ENCODE peak calls at places on chromosome 17, in six cellular contexts. C is K562, H is mesenchymal stem cell, U is adipocyte, J is fibroblast of lung, W is HCT116. P is an unnamed sample.

GRCh38 chr17:9274119-9274445 is 252.8 kb downstream of the NTN1 start:
- DNase-seq in J (no peak), W (no peak), H (no peak), C (no peak), U (no peak), P (peak)

GRCh38 chr17:17050346-17051345 is 8.4 kb downstream of the MPRIP start:
- DNase-seq in H (no peak), U (no peak), J (no peak), W (no peak), C (no peak), P (peak)

GRCh38 chr17:61253937-61254677 is 145.5 kb upstream of the TBX2 start:
- DNase-seq in J (no peak), U (no peak), C (no peak), W (no peak), H (no peak), P (peak)

GRCh38 chr17:65586899-65587298 is 25.5 kb upstream of the AXIN2 start:
- DNase-seq in W (no peak), C (no peak), J (no peak), U (no peak), H (no peak), P (no peak)

GRCh38 chr17:31492880-31493655 is 101.6 kb downstream of the RAB11FIP4 start:
- DNase-seq in H (no peak), J (no peak), W (no peak), U (no peak), C (peak), P (no peak)

GRCh38 chr17:43784068-43784467 is 3.8 kb downstream of the CFAP97D1 start:
- DNase-seq in W (no peak), C (no peak), H (peak), U (no peak), J (no peak), P (no peak)

GRCh38 chr17:5788266-5788900 is 204.1 kb upstream of the NLRP1 start:
- DNase-seq in U (no peak), W (no peak), H (peak), C (no peak), J (no peak), P (peak)

GRCh38 chr17:20010099-20010863 is 1.1 kb downstream of the SPECC1 start:
- DNase-seq in J (peak), W (peak), C (peak), H (peak), U (peak), P (peak)

GRCh38 chr17:77706938-77707337 is 251.6 kb upstream of the TNRC6C start:
- DNase-seq in H (no peak), W (no peak), J (no peak), U (no peak), C (no peak), P (peak)

GRCh38 chr17:8221663-8222379 is 11.4 kb upstream of the AURKB start:
- DNase-seq in W (no peak), J (peak), C (peak), H (peak), U (peak), P (peak)

GRCh38 chr17:79850571-79851460 is 11.6 kb upstream of the CBX4 start:
- DNase-seq in C (peak), W (peak), U (peak), J (peak), H (peak), P (peak)

GRCh38 chr17:7579001-7579838 is at the start of gene CD68:
- DNase-seq in W (peak), C (peak), J (peak), U (peak), H (peak), P (peak)

GRCh38 chr17:45722161-45722560 is 62.0 kb upstream of the CRHR1 start:
- DNase-seq in C (peak), U (no peak), H (peak), W (peak), J (no peak), P (peak)

GRCh38 chr17:82053130-82053529 is 1.4 kb downstream of the GPS1 start:
- DNase-seq in W (no peak), C (no peak), J (no peak), U (no peak), H (no peak), P (no peak)

GRCh38 chr17:67080804-67081203 is 36.5 kb downstream of the CACNG1 start:
- DNase-seq in C (no peak), W (no peak), H (no peak), U (no peak), J (no peak), P (no peak)

GRCh38 chr17:31327534-31328526 is 6.4 kb upstream of the EVI2A start:
- DNase-seq in U (peak), C (no peak), W (no peak), J (peak), H (peak), P (no peak)

GRCh38 chr17:55433629-55434422 is 12.2 kb upstream of the MMD start:
- DNase-seq in J (peak), U (peak), C (no peak), W (no peak), H (peak), P (no peak)

GRCh38 chr17:58338454-58338841 is 9.9 kb upstream of the TSPOAP1 start:
- DNase-seq in J (no peak), W (no peak), U (no peak), C (no peak), H (no peak), P (no peak)

GRCh38 chr17:8016632-8017424 is 14.4 kb downstream of the GUCY2D start:
- DNase-seq in C (peak), J (peak), W (no peak), H (peak), U (no peak), P (peak)

GRCh38 chr17:43547659-43548256 is 1.6 kb upstream of the ETV4 start:
- DNase-seq in H (no peak), C (no peak), U (no peak), J (no peak), W (no peak), P (peak)

DNA sequence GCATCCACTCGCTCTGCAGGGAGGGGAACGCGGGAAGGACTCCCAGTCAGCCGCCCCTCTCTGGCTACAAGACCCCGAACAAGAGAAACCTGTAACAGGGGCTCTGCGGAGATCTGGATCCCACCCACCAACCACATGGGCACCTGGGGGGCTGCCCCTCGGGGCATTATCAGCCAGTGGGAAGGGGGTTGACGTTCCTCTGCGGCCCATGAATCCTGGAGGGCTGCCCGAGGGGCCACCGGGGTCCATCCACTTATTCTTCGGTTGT is 1.8 kb upstream of the PCGF2 start:
- DNase-seq in H (no peak), C (no peak), W (no peak), U (no peak), J (no peak), P (no peak)
- H3K9ac ChIP-seq in H (peak), C (peak), W (peak), U (peak), J (no peak), P (peak)

GRCh38 chr17:4599505-4600281 is 15.4 kb downstream of the SMTNL2 start:
- DNase-seq in H (peak), J (peak), C (peak), U (peak), W (no peak), P (peak)
- H3K4me3 ChIP-seq in H (peak), J (peak), C (no peak), U (no peak), W (no peak), P (no peak)

DNA sequence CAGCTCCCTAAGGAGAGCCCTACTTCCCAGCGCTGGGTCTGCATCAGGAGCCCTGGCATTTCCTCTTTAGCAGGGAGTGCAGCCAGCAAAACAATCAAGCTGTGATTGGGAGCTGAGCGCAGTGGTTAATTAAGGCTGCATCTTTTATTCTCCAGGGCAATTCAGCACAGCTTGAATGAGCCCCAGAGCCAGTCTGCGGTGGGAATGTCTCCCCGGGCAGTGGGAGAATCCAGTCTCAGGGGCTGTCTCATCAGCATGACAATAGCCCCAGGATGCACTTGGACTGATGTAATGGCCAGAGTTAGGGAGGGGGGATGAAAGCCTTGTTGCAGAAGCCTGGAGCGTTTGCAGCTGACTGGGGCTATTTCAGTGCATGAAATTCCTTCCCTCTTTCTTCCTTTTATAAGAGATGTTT is 292.6 kb upstream of the SOX9 start:
- DNase-seq in W (no peak), C (no peak), J (no peak), U (no peak), H (no peak), P (peak)
- H3K9ac ChIP-seq in W (no peak), C (no peak), J (no peak), U (no peak), H (no peak), P (no peak)

GRCh38 chr17:75511270-75511609 is 4.1 kb downstream of the CASKIN2 start:
- DNase-seq in U (no peak), J (no peak), C (no peak), W (no peak), H (no peak), P (no peak)
- H3K4me3 ChIP-seq in U (no peak), J (no peak), C (no peak), W (no peak), H (no peak), P (no peak)

GRCh38 chr17:32569171-32570080 is 82.6 kb downstream of the CDK5R1 start:
- DNase-seq in W (no peak), C (no peak), J (no peak), H (peak), U (no peak), P (peak)
- H3K9ac ChIP-seq in W (no peak), C (no peak), J (no peak), H (no peak), U (no peak), P (no peak)

DNA sequence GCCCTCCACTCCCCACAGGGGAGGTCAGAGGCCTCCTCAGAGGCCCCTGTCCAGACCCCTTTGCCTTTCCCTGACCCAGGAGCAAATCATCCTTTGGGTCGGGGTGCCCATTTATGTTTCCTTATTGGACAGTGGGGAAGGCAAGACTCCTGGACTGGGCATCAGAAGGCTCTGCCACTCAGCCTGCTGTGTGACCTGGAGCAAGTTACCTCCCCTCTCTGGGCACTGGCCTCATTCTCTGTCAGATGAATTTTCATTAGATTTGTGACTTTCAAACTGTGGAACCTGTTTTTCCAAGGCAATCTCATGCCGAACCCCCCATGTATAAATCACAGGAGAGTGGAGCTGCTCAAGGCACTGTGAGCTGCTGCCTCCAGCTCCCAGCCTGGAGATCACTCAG is 47.0 kb upstream of the TOB1 start:
- DNase-seq in W (no peak), J (no peak), U (no peak), C (no peak), H (no peak), P (no peak)
- H3K4me3 ChIP-seq in W (no peak), J (no peak), U (no peak), C (no peak), H (no peak), P (no peak)

GRCh38 chr17:42088736-42089135 is 9.5 kb downstream of the ZNF385C start:
- DNase-seq in H (no peak), U (no peak), J (no peak), C (no peak), W (no peak), P (no peak)

GRCh38 chr17:42087042-42087701 is 11.1 kb downstream of the ZNF385C start:
- DNase-seq in H (no peak), C (peak), W (no peak), U (no peak), J (no peak), P (no peak)

GRCh38 chr17:42090964-42091790 is 7.1 kb downstream of the ZNF385C start:
- DNase-seq in J (no peak), H (no peak), C (no peak), W (no peak), U (no peak), P (no peak)

GRCh38 chr17:42087736-42088705 is 10.3 kb downstream of the ZNF385C start:
- DNase-seq in H (no peak), W (peak), J (no peak), U (no peak), C (no peak), P (peak)
- H3K9ac ChIP-seq in H (no peak), W (peak), J (no peak), U (no peak), C (peak), P (no peak)

DNA sequence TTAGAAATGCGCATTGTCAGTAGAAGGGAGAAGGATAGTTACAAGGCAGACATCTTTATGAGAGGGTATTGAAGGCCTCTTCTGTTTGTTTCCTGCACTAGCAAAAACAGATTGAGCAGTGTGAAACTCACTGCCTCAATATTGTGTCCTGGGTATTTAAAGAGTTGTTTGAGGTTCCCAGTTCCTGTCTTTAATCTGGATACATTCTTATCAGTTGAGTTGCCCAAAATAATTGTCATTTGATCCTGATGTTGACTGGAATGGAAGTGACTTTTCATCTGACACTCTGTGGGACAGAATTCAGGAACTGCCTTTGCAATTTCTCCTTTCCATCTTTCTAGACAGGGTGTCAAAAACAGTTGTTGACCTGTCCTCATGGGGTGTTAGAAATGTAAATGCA is 1.7 kb downstream of the ATP6V0A1 start:
- DNase-seq in C (no peak), W (no peak), U (peak), J (no peak), H (no peak), P (no peak)
- H3K4me3 ChIP-seq in C (peak), W (no peak), U (peak), J (peak), H (peak), P (peak)